ENCODE peak calls at places on chromosomes 5 and 9, in seven cellular contexts. S is DND-41, D is H1, U is fibroblast of lung, G is astrocyte, I is IMR-90, P is mammary epithelial cell. N is an unnamed sample.

GRCh38 chr5:18366234-18366633 is 732.0 kb downstream of the TAF11L14 start:
- DNase-seq in S (no peak), D (no peak), U (no peak), G (no peak), I (no peak), P (no peak), N (no peak)

GRCh38 chr9:110405858-110406443 is 68.3 kb upstream of the TXNDC8 start:
- DNase-seq in S (no peak), D (no peak), U (no peak), G (no peak), I (no peak), P (no peak), N (no peak)

GRCh38 chr5:39639618-39640078 is 214.9 kb upstream of the DAB2 start:
- DNase-seq in S (no peak), D (no peak), U (peak; percentile 14), G (peak; percentile 41), I (peak; percentile 19), P (peak; percentile 68), N (no peak)

GRCh38 chr9:109158656-109159055 is 8.4 kb downstream of the FRRS1L start:
- DNase-seq in S (no peak), D (no peak), U (no peak), G (peak; percentile 4), I (no peak), P (no peak), N (no peak)

GRCh38 chr9:116791314-116791713 is 104.2 kb downstream of the TRIM32 start:
- DNase-seq in S (no peak), D (no peak), U (peak; percentile 49), G (no peak), I (peak; percentile 64), P (no peak), N (no peak)

GRCh38 chr5:72363146-72363802 is 43.1 kb downstream of the PTCD2 start:
- DNase-seq in S (no peak), D (no peak), U (peak; percentile 77), G (peak; percentile 86), I (peak; percentile 87), P (peak; percentile 79), N (no peak)

GRCh38 chr9:93417538-93417937 is 33.9 kb upstream of the FAM120A start:
- DNase-seq in S (no peak), D (no peak), U (no peak), G (no peak), I (no peak), P (no peak), N (no peak)

GRCh38 chr5:150319484-150319790 is 16.7 kb upstream of the ARSI start:
- DNase-seq in S (no peak), D (no peak), U (no peak), G (no peak), I (no peak), P (no peak), N (no peak)

GRCh38 chr5:173550641-173551040 is 65.8 kb downstream of the BOD1 start:
- DNase-seq in S (no peak), D (no peak), U (no peak), G (no peak), I (no peak), P (no peak), N (no peak)

GRCh38 chr9:134326754-134327526 is 685 bp downstream of the RXRA start:
- DNase-seq in S (no peak), D (no peak), U (peak; percentile 34), G (no peak), I (peak; percentile 31), P (peak; percentile 42), N (peak; percentile 67)

GRCh38 chr9:129162901-129163670 is 15.0 kb downstream of the IER5L start:
- DNase-seq in S (no peak), D (no peak), U (peak; percentile 54), G (no peak), I (peak; percentile 22), P (no peak), N (no peak)

GRCh38 chr5:149170292-149170691 is 29.0 kb downstream of the ABLIM3 start:
- DNase-seq in S (no peak), D (no peak), U (peak; percentile 64), G (peak; percentile 67), I (peak; percentile 38), P (no peak), N (no peak)

GRCh38 chr5:131252824-131253171 is 11.1 kb upstream of the CDC42SE2 start:
- DNase-seq in S (peak; percentile 89), D (no peak), U (no peak), G (no peak), I (no peak), P (no peak), N (no peak)
- H3K4me2 ChIP-seq in S (peak overlapping the region; percentile 76), D (no peak overlapping the region), U (no peak overlapping the region), G (no peak overlapping the region), I (no peak overlapping the region), P (no peak overlapping the region), N (no peak overlapping the region)

GRCh38 chr5:65858316-65858715 is 68.1 kb upstream of the ERBIN start:
- DNase-seq in S (no peak), D (no peak), U (no peak), G (peak; percentile 43), I (peak; percentile 54), P (peak; percentile 62), N (no peak)

GRCh38 chr5:65854931-65855330 is 71.4 kb upstream of the ERBIN start:
- DNase-seq in S (no peak), D (no peak), U (peak; percentile 46), G (no peak), I (peak; percentile 84), P (no peak), N (no peak)

GRCh38 chr5:65856520-65856919 is 69.9 kb upstream of the ERBIN start:
- DNase-seq in S (no peak), D (no peak), U (no peak), G (no peak), I (no peak), P (no peak), N (no peak)

DNA sequence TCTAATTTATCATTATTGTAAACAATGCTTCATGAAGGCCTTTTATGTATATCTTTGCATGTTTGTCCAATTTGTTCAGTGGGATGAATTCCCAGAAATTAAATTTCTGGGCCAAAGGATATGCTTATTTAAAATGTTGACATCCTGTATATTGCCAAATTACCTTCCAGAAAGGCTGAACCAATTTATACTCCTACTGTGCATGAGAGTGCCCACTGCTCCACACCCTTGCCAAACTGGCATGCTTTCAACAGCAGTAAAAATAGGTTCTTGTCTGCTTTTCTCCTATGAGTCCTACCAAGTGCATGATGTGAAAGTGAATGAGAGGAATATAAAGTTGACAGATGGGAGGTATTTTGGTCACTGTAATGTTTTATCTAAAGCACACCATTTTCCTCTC is 70.6 kb upstream of the ERBIN start:
- DNase-seq in S (no peak), D (no peak), U (no peak), G (no peak), I (no peak), P (no peak), N (no peak)
- TF ChIP-seq CTCF in S (no peak), D (no peak), U (no peak), G (no peak), I (no peak), P (no peak), N (no peak)

DNA sequence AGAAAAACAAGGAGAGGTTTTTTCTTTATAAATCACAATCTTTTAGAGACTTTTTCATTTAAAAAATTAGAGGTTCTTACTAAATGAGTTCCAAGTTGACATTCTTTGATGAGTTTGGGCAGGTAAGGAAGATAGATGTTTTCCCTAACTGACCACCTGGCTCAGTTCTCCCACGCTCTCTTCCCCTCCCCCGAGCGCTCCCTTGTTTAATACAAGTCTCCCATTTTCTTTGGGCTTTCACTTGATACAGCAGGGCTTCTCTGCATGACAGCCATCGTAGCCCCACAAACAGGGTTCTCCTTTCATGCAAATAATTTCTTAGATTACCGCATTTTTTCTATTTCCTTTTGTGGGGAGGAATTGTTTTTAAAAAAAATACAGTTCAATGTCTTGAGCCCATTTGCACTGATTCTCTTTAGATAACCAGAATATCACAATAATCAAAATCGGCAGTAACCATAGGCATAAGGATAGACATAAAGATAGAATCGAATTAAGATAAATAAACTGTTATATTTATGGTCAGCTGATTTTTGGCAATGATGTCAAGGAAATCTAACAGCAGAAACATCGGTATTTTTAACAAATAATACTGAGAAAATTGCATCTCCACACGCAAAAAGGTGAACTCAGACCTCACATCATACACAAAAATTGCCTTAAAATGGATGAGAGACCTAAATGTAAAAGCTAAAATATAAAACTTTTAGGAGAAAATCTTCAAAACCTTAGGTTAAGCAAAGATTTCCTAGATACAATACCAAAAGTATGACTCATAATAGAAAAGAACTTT is 325.4 kb downstream of the PIK3R1 start:
- DNase-seq in S (no peak), D (no peak), U (no peak), G (no peak), I (no peak), P (no peak), N (peak; percentile 33)
- H3K4me2 ChIP-seq in S (no peak overlapping the region), D (no peak overlapping the region), U (no peak overlapping the region), G (no peak overlapping the region), I (no peak overlapping the region), P (no peak overlapping the region), N (peak overlapping the region; percentile 37)

DNA sequence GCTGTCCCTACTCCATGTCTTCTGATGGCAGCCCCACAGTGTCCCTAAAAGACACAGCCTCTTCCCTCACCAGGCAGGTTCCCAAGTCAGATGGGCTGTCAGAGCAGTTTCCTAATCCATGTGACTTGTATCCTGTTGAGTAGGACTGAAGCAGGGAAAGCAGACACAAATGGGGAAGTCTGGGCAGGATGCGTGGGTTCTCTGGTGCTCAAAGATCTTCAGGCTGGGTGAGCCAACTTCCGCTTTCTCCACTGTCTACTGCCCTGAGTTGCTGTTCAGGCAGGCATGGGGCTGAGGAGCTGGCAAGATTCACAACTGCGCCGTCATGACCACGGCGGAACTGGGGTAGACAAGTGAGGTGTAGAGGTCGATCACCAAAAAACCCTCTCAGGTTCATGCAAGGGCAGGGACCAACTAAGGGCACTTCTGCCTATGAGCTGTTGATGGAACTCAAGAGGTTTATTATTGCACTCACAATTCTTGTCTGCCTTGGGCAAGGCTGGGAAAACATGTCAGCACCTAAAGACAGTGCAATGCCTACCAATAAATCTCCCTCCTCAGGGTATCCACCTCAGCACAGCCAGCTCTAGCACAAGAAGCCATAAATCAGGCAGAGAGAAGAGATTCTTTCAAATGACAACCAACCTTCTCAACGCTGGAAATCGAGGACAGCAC is 83.4 kb downstream of the RAPGEF1 start:
- DNase-seq in S (no peak), D (no peak), U (no peak), G (no peak), I (no peak), P (no peak), N (no peak)
- TF ChIP-seq CTCF in S (no peak), D (no peak), U (no peak), G (no peak), I (no peak), P (no peak), N (no peak)

DNA sequence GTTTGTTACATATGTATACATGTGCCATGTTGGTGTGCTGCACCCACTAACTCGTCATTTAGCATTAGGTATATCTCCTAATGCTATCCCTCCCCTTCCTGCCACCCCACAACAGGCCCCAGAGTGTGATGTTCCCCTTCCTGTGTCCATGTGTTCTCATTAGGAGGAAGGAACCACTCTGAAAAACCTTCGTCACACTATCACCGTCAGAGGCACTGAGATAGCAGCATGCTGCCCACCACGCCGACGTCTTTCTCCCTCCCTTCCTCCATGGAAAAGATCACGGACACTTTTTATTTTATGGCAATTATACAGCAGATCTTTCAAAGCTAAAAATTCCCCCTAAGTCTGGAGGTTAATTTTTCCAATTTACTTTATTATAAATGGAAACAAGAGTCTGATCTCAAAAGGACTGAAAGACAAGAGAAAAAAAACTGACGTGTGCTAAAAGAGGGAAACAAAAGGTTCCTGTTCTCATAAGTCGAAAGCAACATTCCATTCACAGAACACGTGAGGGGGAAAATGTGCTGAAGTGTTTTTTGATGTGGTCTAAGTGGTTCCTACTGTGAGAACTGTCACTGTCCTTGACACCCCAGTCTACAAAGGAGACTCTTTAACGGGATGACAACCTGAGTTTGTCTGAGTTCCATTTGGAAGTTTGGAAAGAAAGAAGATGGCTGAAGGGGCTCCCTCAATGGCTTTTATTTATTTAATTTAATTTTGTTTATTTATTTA is 339.7 kb upstream of the IRX2 start:
- DNase-seq in S (peak; percentile 58), D (no peak), U (no peak), G (no peak), I (no peak), P (no peak), N (no peak)
- H3K4me2 ChIP-seq in S (peak overlapping the region; percentile 37), D (no peak overlapping the region), U (no peak overlapping the region), G (no peak overlapping the region), I (no peak overlapping the region), P (no peak overlapping the region), N (no peak overlapping the region)